ENCODE peak calls at places on chromosome 16, in nine cellular contexts. One of them, this sample, is unnamed.

GRCh38 chr16:8866884-8867482 is 1.8 kb downstream of the CARHSP1 start:
- DNase-seq in suprapubic skin: no peak
- DNase-seq in K562: no peak
- DNase-seq in H1: no peak
- DNase-seq in HepG2: no peak
- DNase-seq in tibial nerve: no peak
- DNase-seq in A549: no peak
- DNase-seq in stomach: no peak
- DNase-seq in transverse colon: peak; percentile 34
- DNase-seq in this sample: no peak

GRCh38 chr16:53504161-53504663 is 1.2 kb upstream of the AKTIP start:
- DNase-seq in transverse colon: peak; percentile 43
- DNase-seq in tibial nerve: no peak
- DNase-seq in HepG2: no peak
- DNase-seq in stomach: peak; percentile 36
- DNase-seq in A549: no peak
- DNase-seq in K562: no peak
- DNase-seq in suprapubic skin: no peak
- DNase-seq in H1: no peak
- DNase-seq in this sample: peak; percentile 81

GRCh38 chr16:58487566-58488351 is 12.2 kb upstream of the NDRG4 start:
- DNase-seq in HepG2: peak; percentile 71
- DNase-seq in H1: peak; percentile 96
- DNase-seq in K562: peak; percentile 83
- DNase-seq in suprapubic skin: no peak
- DNase-seq in A549: peak; percentile 88
- DNase-seq in tibial nerve: peak; percentile 66
- DNase-seq in transverse colon: peak; percentile 79
- DNase-seq in stomach: peak; percentile 84
- DNase-seq in this sample: peak; percentile 88

GRCh38 chr16:78607022-78607421 is 507.6 kb downstream of the WWOX start:
- DNase-seq in A549: no peak
- DNase-seq in stomach: no peak
- DNase-seq in H1: no peak
- DNase-seq in suprapubic skin: no peak
- DNase-seq in tibial nerve: no peak
- DNase-seq in K562: no peak
- DNase-seq in transverse colon: no peak
- DNase-seq in HepG2: no peak
- DNase-seq in this sample: no peak

GRCh38 chr16:57867000-57867561 is 64.8 kb upstream of the KIFC3 start:
- DNase-seq in tibial nerve: no peak
- DNase-seq in HepG2: no peak
- DNase-seq in transverse colon: no peak
- DNase-seq in stomach: no peak
- DNase-seq in A549: no peak
- DNase-seq in suprapubic skin: no peak
- DNase-seq in K562: no peak
- DNase-seq in H1: no peak
- DNase-seq in this sample: no peak

GRCh38 chr16:46753015-46753414 is 4.9 kb upstream of the MYLK3 start:
- DNase-seq in H1: no peak
- DNase-seq in A549: no peak
- DNase-seq in suprapubic skin: no peak
- DNase-seq in tibial nerve: no peak
- DNase-seq in K562: no peak
- DNase-seq in HepG2: no peak
- DNase-seq in transverse colon: no peak
- DNase-seq in stomach: no peak
- DNase-seq in this sample: no peak

GRCh38 chr16:73254983-73255382 is 207.1 kb upstream of the ZFHX3 start:
- DNase-seq in A549: no peak
- DNase-seq in K562: no peak
- DNase-seq in transverse colon: no peak
- DNase-seq in stomach: no peak
- DNase-seq in tibial nerve: no peak
- DNase-seq in H1: no peak
- DNase-seq in HepG2: no peak
- DNase-seq in suprapubic skin: no peak
- DNase-seq in this sample: no peak

GRCh38 chr16:27314161-27314723 is 468 bp downstream of the IL4R start:
- DNase-seq in K562: peak; percentile 26
- DNase-seq in tibial nerve: no peak
- DNase-seq in transverse colon: peak; percentile 70
- DNase-seq in HepG2: peak; percentile 63
- DNase-seq in stomach: peak; percentile 57
- DNase-seq in suprapubic skin: peak; percentile 84
- DNase-seq in H1: peak; percentile 72
- DNase-seq in A549: peak; percentile 54
- DNase-seq in this sample: peak; percentile 92

GRCh38 chr16:48321307-48322036 is 63.7 kb downstream of the SIAH1 start:
- DNase-seq in H1: no peak
- DNase-seq in stomach: no peak
- DNase-seq in A549: no peak
- DNase-seq in suprapubic skin: no peak
- DNase-seq in HepG2: no peak
- DNase-seq in K562: no peak
- DNase-seq in transverse colon: no peak
- DNase-seq in tibial nerve: no peak
- DNase-seq in this sample: no peak

GRCh38 chr16:48318630-48319029 is 66.6 kb downstream of the SIAH1 start:
- DNase-seq in transverse colon: peak; percentile 10
- DNase-seq in HepG2: no peak
- DNase-seq in suprapubic skin: no peak
- DNase-seq in tibial nerve: no peak
- DNase-seq in stomach: no peak
- DNase-seq in A549: no peak
- DNase-seq in H1: no peak
- DNase-seq in K562: no peak
- DNase-seq in this sample: no peak

DNA sequence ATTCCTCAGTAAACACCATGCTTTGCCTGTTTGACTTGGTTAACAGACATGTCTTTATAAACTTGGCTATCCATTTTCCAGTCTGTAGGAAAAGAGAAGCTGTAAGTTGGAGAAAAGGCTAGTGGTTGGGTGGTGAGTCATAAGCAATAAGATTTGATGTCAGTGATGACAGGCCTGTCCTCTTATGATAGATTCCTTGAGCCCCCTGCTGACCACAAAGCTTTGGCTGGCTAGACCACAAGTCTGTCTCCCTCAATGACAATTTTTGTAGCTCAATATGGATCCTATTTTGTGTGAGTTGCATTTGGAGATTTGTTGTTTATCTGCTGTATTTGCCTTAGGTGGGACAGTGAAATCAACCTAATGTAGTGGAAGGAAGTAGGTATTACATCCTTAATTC is 67.6 kb downstream of the SIAH1 start:
- DNase-seq in suprapubic skin: no peak
- DNase-seq in HepG2: no peak
- DNase-seq in K562: peak; percentile 21
- DNase-seq in A549: no peak
- DNase-seq in stomach: no peak
- DNase-seq in H1: no peak
- DNase-seq in tibial nerve: no peak
- DNase-seq in transverse colon: no peak
- DNase-seq in this sample: no peak
- TF ChIP-seq EP300 in suprapubic skin: no peak
- TF ChIP-seq EP300 in HepG2: no peak
- TF ChIP-seq EP300 in K562: peak; percentile 39
- TF ChIP-seq EP300 in A549: no peak
- TF ChIP-seq EP300 in stomach: no peak
- TF ChIP-seq EP300 in H1: no peak
- TF ChIP-seq EP300 in tibial nerve: no peak
- TF ChIP-seq EP300 in transverse colon: no peak
- TF ChIP-seq EP300 in this sample: no peak

GRCh38 chr16:68086336-68086821 is 1.2 kb downstream of the NFATC3 start:
- DNase-seq in stomach: no peak
- DNase-seq in transverse colon: no peak
- DNase-seq in A549: peak; percentile 69
- DNase-seq in HepG2: peak; percentile 69
- DNase-seq in H1: no peak
- DNase-seq in tibial nerve: no peak
- DNase-seq in K562: no peak
- DNase-seq in suprapubic skin: no peak
- DNase-seq in this sample: no peak
- H3K4me3 ChIP-seq in stomach: peak overlapping the region; percentile 83
- H3K4me3 ChIP-seq in transverse colon: peak overlapping the region; percentile 76
- H3K4me3 ChIP-seq in A549: peak overlapping the region; percentile 96
- H3K4me3 ChIP-seq in HepG2: peak overlapping the region; percentile 90
- H3K4me3 ChIP-seq in H1: peak overlapping the region; percentile 97
- H3K4me3 ChIP-seq in tibial nerve: peak overlapping the region; percentile 69
- H3K4me3 ChIP-seq in K562: peak overlapping the region; percentile 72
- H3K4me3 ChIP-seq in suprapubic skin: peak overlapping the region; percentile 84
- H3K4me3 ChIP-seq in this sample: peak overlapping the region; percentile 57

GRCh38 chr16:21959050-21959449 is 5.9 kb downstream of the UQCRC2 start:
- DNase-seq in suprapubic skin: no peak
- DNase-seq in A549: no peak
- DNase-seq in HepG2: no peak
- DNase-seq in stomach: no peak
- DNase-seq in tibial nerve: no peak
- DNase-seq in H1: no peak
- DNase-seq in transverse colon: no peak
- DNase-seq in K562: no peak
- DNase-seq in this sample: no peak
- TF ChIP-seq EP300 in suprapubic skin: no peak
- TF ChIP-seq EP300 in A549: no peak
- TF ChIP-seq EP300 in HepG2: no peak
- TF ChIP-seq EP300 in stomach: no peak
- TF ChIP-seq EP300 in tibial nerve: no peak
- TF ChIP-seq EP300 in H1: no peak
- TF ChIP-seq EP300 in transverse colon: no peak
- TF ChIP-seq EP300 in K562: no peak
- TF ChIP-seq EP300 in this sample: no peak

GRCh38 chr16:69093974-69094373 is 11.5 kb upstream of the HAS3 start:
- DNase-seq in A549: no peak
- DNase-seq in HepG2: no peak
- DNase-seq in K562: no peak
- DNase-seq in stomach: no peak
- DNase-seq in transverse colon: no peak
- DNase-seq in H1: no peak
- DNase-seq in tibial nerve: no peak
- DNase-seq in suprapubic skin: no peak
- DNase-seq in this sample: no peak
- H3K4me3 ChIP-seq in A549: no peak overlapping the region
- H3K4me3 ChIP-seq in HepG2: no peak overlapping the region
- H3K4me3 ChIP-seq in K562: no peak overlapping the region
- H3K4me3 ChIP-seq in stomach: no peak overlapping the region
- H3K4me3 ChIP-seq in transverse colon: no peak overlapping the region
- H3K4me3 ChIP-seq in H1: no peak overlapping the region
- H3K4me3 ChIP-seq in tibial nerve: no peak overlapping the region
- H3K4me3 ChIP-seq in suprapubic skin: no peak overlapping the region
- H3K4me3 ChIP-seq in this sample: no peak overlapping the region

GRCh38 chr16:31430380-31431052 is 2.4 kb upstream of the COX6A2 start:
- DNase-seq in HepG2: no peak
- DNase-seq in suprapubic skin: no peak
- DNase-seq in H1: no peak
- DNase-seq in transverse colon: no peak
- DNase-seq in tibial nerve: no peak
- DNase-seq in A549: no peak
- DNase-seq in K562: no peak
- DNase-seq in stomach: no peak
- DNase-seq in this sample: peak; percentile 13
- TF ChIP-seq EP300 in HepG2: no peak
- TF ChIP-seq EP300 in suprapubic skin: no peak
- TF ChIP-seq EP300 in H1: no peak
- TF ChIP-seq EP300 in transverse colon: no peak
- TF ChIP-seq EP300 in tibial nerve: no peak
- TF ChIP-seq EP300 in A549: no peak
- TF ChIP-seq EP300 in K562: no peak
- TF ChIP-seq EP300 in stomach: no peak
- TF ChIP-seq EP300 in this sample: no peak

GRCh38 chr16:81598083-81598482 is 153.5 kb downstream of the CMIP start:
- DNase-seq in A549: no peak
- DNase-seq in H1: no peak
- DNase-seq in transverse colon: no peak
- DNase-seq in HepG2: no peak
- DNase-seq in tibial nerve: no peak
- DNase-seq in stomach: no peak
- DNase-seq in K562: no peak
- DNase-seq in suprapubic skin: no peak
- DNase-seq in this sample: no peak
- H3K4me3 ChIP-seq in A549: no peak overlapping the region
- H3K4me3 ChIP-seq in H1: no peak overlapping the region
- H3K4me3 ChIP-seq in transverse colon: no peak overlapping the region
- H3K4me3 ChIP-seq in HepG2: no peak overlapping the region
- H3K4me3 ChIP-seq in tibial nerve: no peak overlapping the region
- H3K4me3 ChIP-seq in stomach: no peak overlapping the region
- H3K4me3 ChIP-seq in K562: no peak overlapping the region
- H3K4me3 ChIP-seq in suprapubic skin: no peak overlapping the region
- H3K4me3 ChIP-seq in this sample: no peak overlapping the region

DNA sequence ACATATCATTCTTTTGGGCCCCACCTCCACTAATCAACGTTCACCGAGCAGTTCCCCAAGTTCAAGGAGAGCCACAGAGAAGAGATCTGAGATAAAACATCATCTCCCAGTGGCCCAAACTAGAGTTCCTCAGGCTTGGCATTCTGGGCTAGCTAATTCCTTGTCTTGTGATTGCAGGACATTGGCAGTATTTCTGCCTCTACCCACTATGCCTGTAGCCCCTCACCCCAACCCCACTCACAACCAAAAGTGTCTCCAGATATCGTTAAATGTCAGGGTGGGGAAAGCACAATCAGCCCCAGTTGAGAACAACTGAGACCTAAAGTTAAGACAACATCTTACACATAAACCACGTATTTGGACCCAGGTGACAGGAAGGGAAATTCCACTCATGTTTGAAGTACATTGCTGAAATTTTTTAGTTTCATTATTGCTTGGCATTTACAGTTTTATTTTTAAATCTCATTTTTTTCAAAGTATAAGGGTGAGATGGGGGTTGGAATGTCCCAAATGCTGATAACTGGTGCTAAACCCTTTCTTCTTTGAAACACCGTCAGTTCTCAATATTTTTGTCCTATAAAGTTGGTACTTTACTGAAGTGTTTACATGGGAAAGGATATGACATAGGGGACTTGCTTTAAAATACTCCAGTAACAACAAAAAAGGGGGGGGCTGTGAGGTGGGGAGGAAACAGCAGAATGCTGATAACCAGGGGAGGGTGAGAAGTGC is 13.6 kb downstream of the ZC3H7A start:
- DNase-seq in K562: peak; percentile 31
- DNase-seq in H1: no peak
- DNase-seq in HepG2: no peak
- DNase-seq in tibial nerve: no peak
- DNase-seq in suprapubic skin: no peak
- DNase-seq in transverse colon: no peak
- DNase-seq in stomach: no peak
- DNase-seq in A549: no peak
- DNase-seq in this sample: no peak
- TF ChIP-seq EP300 in K562: peak; percentile 3
- TF ChIP-seq EP300 in H1: no peak
- TF ChIP-seq EP300 in HepG2: no peak
- TF ChIP-seq EP300 in tibial nerve: no peak
- TF ChIP-seq EP300 in suprapubic skin: no peak
- TF ChIP-seq EP300 in transverse colon: no peak
- TF ChIP-seq EP300 in stomach: no peak
- TF ChIP-seq EP300 in A549: no peak
- TF ChIP-seq EP300 in this sample: no peak

GRCh38 chr16:19835989-19836421 is 48.6 kb downstream of the GPRC5B start:
- DNase-seq in K562: no peak
- DNase-seq in transverse colon: no peak
- DNase-seq in stomach: no peak
- DNase-seq in H1: no peak
- DNase-seq in tibial nerve: no peak
- DNase-seq in HepG2: no peak
- DNase-seq in suprapubic skin: no peak
- DNase-seq in A549: no peak
- DNase-seq in this sample: no peak
- H3K4me3 ChIP-seq in K562: no peak overlapping the region
- H3K4me3 ChIP-seq in transverse colon: no peak overlapping the region
- H3K4me3 ChIP-seq in stomach: no peak overlapping the region
- H3K4me3 ChIP-seq in H1: no peak overlapping the region
- H3K4me3 ChIP-seq in tibial nerve: no peak overlapping the region
- H3K4me3 ChIP-seq in HepG2: no peak overlapping the region
- H3K4me3 ChIP-seq in suprapubic skin: no peak overlapping the region
- H3K4me3 ChIP-seq in A549: no peak overlapping the region
- H3K4me3 ChIP-seq in this sample: no peak overlapping the region

GRCh38 chr16:28503470-28504259 is 3.0 kb downstream of the IL27 start:
- DNase-seq in A549: no peak
- DNase-seq in tibial nerve: no peak
- DNase-seq in HepG2: no peak
- DNase-seq in K562: no peak
- DNase-seq in stomach: no peak
- DNase-seq in H1: no peak
- DNase-seq in transverse colon: no peak
- DNase-seq in suprapubic skin: no peak
- DNase-seq in this sample: no peak
- TF ChIP-seq EP300 in A549: no peak
- TF ChIP-seq EP300 in tibial nerve: no peak
- TF ChIP-seq EP300 in HepG2: no peak
- TF ChIP-seq EP300 in K562: no peak
- TF ChIP-seq EP300 in stomach: no peak
- TF ChIP-seq EP300 in H1: no peak
- TF ChIP-seq EP300 in transverse colon: no peak
- TF ChIP-seq EP300 in suprapubic skin: no peak
- TF ChIP-seq EP300 in this sample: no peak